ENCODE peak calls at places on chromosome 18, in six cellular contexts. S is Caki2; J is T-helper 1 cell; I is stimulated activated CD8-positive, alpha-beta memory T cell treated with anti-CD3 and anti-CD28 coated beads, Interleukin-7, amount 100 ng/mL, for 24 hours; Y is NCI-H2107; Q is Right ventricle myocardium inferior. N is an unnamed sample.
A peak's percentile ranks its signal among the peaks of the same experiment; 100 is the strongest.

GRCh38 chr18:159037-159652 is 788 bp downstream of the USP14 start:
- DNase-seq in S (peak; percentile 32), J (peak; percentile 8), I (no peak), Y (no peak), Q (peak; percentile 68), N (no peak)

GRCh38 chr18:78670778-78671405 is 308.7 kb upstream of the SALL3 start:
- DNase-seq in S (no peak), J (no peak), I (no peak), Y (no peak), Q (no peak), N (no peak)

GRCh38 chr18:40851014-40851429 is 1104.0 kb upstream of the PIK3C3 start:
- DNase-seq in S (no peak), J (no peak), I (no peak), Y (peak; percentile 40), Q (no peak), N (no peak)

GRCh38 chr18:28115149-28115550 is 61.8 kb downstream of the CDH2 start:
- DNase-seq in S (peak; percentile 94), J (no peak), I (no peak), Y (no peak), Q (no peak), N (no peak)

GRCh38 chr18:23902396-23902795 is 112.2 kb upstream of the TTC39C start:
- DNase-seq in S (no peak), J (no peak), I (no peak), Y (no peak), Q (no peak), N (no peak)

GRCh38 chr18:51861041-51861440 is 479.0 kb upstream of the DCC start:
- DNase-seq in S (peak; percentile 54), J (no peak), I (no peak), Y (no peak), Q (no peak), N (no peak)

GRCh38 chr18:45702871-45703270 is 21.1 kb upstream of the SLC14A1 start:
- DNase-seq in S (no peak), J (no peak), I (no peak), Y (no peak), Q (no peak), N (no peak)

GRCh38 chr18:13481331-13481730 is 245.0 kb downstream of the FAM210A start:
- DNase-seq in S (no peak), J (no peak), I (no peak), Y (no peak), Q (no peak), N (no peak)

GRCh38 chr18:7766383-7766782 is 199.3 kb downstream of the PTPRM start:
- DNase-seq in S (no peak), J (no peak), I (no peak), Y (no peak), Q (no peak), N (no peak)

GRCh38 chr18:5057348-5058012 is 139.6 kb downstream of the AKAIN1 start:
- DNase-seq in S (peak; percentile 37), J (peak; percentile 39), I (peak; percentile 12), Y (peak; percentile 5), Q (peak; percentile 65), N (peak; percentile 23)

GRCh38 chr18:12253517-12254136 is 534 bp upstream of the CIDEA start:
- DNase-seq in S (no peak), J (no peak), I (no peak), Y (no peak), Q (no peak), N (no peak)

GRCh38 chr18:78913395-78913794 is 66.2 kb upstream of the SALL3 start:
- DNase-seq in S (no peak), J (no peak), I (no peak), Y (no peak), Q (no peak), N (no peak)

GRCh38 chr18:74234326-74235171 is 57.2 kb downstream of the CYB5A start:
- DNase-seq in S (peak; percentile 72), J (no peak), I (no peak), Y (no peak), Q (no peak), N (no peak)

GRCh38 chr18:3524706-3525105 is 74.7 kb downstream of the TGIF1 start:
- DNase-seq in S (no peak), J (no peak), I (no peak), Y (no peak), Q (no peak), N (no peak)

GRCh38 chr18:6257950-6258349 is 156.8 kb downstream of the L3MBTL4 start:
- DNase-seq in S (no peak), J (no peak), I (no peak), Y (no peak), Q (no peak), N (no peak)

GRCh38 chr18:9428301-9428706 is 47.0 kb upstream of the RALBP1 start:
- DNase-seq in S (no peak), J (no peak), I (no peak), Y (no peak), Q (no peak), N (no peak)

GRCh38 chr18:70672581-70672980 is 383.7 kb downstream of the SOCS6 start:
- DNase-seq in S (no peak), J (peak; percentile 2), I (no peak), Y (no peak), Q (no peak), N (no peak)

GRCh38 chr18:6054443-6054842 is 159.1 kb upstream of the TMEM200C start:
- DNase-seq in S (no peak), J (no peak), I (no peak), Y (no peak), Q (no peak), N (no peak)

GRCh38 chr18:11902522-11903292 is 5.4 kb downstream of the MPPE1 start:
- DNase-seq in S (no peak), J (no peak), I (no peak), Y (no peak), Q (no peak), N (no peak)

GRCh38 chr18:22048932-22049615 is 120.3 kb upstream of the GATA6 start:
- DNase-seq in S (no peak), J (no peak), I (no peak), Y (no peak), Q (no peak), N (no peak)

GRCh38 chr18:13425357-13426095 is 207.0 kb downstream of the LDLRAD4 start:
- DNase-seq in S (no peak), J (peak; percentile 30), I (no peak), Y (no peak), Q (no peak), N (no peak)

GRCh38 chr18:49677081-49677480 is 115.2 kb downstream of the LIPG start:
- DNase-seq in S (no peak), J (no peak), I (no peak), Y (no peak), Q (no peak), N (no peak)

GRCh38 chr18:40962784-40963183 is 992.2 kb upstream of the PIK3C3 start:
- DNase-seq in S (no peak), J (no peak), I (no peak), Y (no peak), Q (no peak), N (no peak)

GRCh38 chr18:61980355-61980754 is 87.5 kb upstream of the RNF152 start:
- DNase-seq in S (no peak), J (no peak), I (no peak), Y (no peak), Q (no peak), N (no peak)

GRCh38 chr18:9756566-9757470 is 48.7 kb downstream of the RAB31 start:
- DNase-seq in S (no peak), J (no peak), I (no peak), Y (no peak), Q (no peak), N (no peak)

N was measured in effector CD8-positive, alpha-beta T cell.